ENCODE peak calls at places on chromosomes 11 and 22, in eight cellular contexts. L is A673, N is heart right ventricle, V is body of pancreas, U is mesothelial cell of epicardium, E is left lung, X is A549, P is H9. W is an unnamed sample.

GRCh38 chr11:92932023-92932422 is 37.4 kb upstream of the MTNR1B start:
- DNase-seq in L (peak; percentile 58), N (no peak), V (no peak), U (no peak), E (no peak), X (peak; percentile 10), P (no peak), W (no peak)

GRCh38 chr11:60169264-60169915 is 13.5 kb downstream of the MS4A6A start:
- DNase-seq in L (peak; percentile 33), N (peak; percentile 64), V (peak; percentile 73), U (no peak), E (no peak), X (peak; percentile 10), P (no peak), W (no peak)

GRCh38 chr22:24875862-24876506 is 70.0 kb downstream of the SGSM1 start:
- DNase-seq in L (peak; percentile 47), N (no peak), V (no peak), U (peak; percentile 47), E (no peak), X (no peak), P (peak; percentile 69), W (peak; percentile 52)

GRCh38 chr11:122775675-122776271 is 62.5 kb upstream of the CRTAM start:
- DNase-seq in L (no peak), N (no peak), V (no peak), U (no peak), E (no peak), X (no peak), P (no peak), W (no peak)

GRCh38 chr22:17921871-17922821 is 102.2 kb downstream of the MICAL3 start:
- DNase-seq in L (no peak), N (peak; percentile 51), V (no peak), U (no peak), E (peak; percentile 43), X (no peak), P (peak; percentile 95), W (no peak)

GRCh38 chr11:121655481-121656332 is 202.9 kb upstream of the SORL1-AS1 start:
- DNase-seq in L (peak; percentile 97), N (peak; percentile 86), V (peak; percentile 87), U (peak; percentile 81), E (peak; percentile 88), X (peak; percentile 72), P (peak; percentile 90), W (peak; percentile 86)

GRCh38 chr11:7448126-7448525 is 37.2 kb upstream of the OLFML1 start:
- DNase-seq in L (no peak), N (no peak), V (no peak), U (no peak), E (no peak), X (no peak), P (peak; percentile 62), W (no peak)

GRCh38 chr22:38412435-38413084 is 42.4 kb downstream of the KCNJ4 start:
- DNase-seq in L (no peak), N (no peak), V (peak; percentile 55), U (no peak), E (no peak), X (peak; percentile 40), P (peak; percentile 63), W (no peak)

GRCh38 chr11:26556582-26556981 is 15.5 kb downstream of the MUC15 start:
- DNase-seq in L (no peak), N (no peak), V (no peak), U (no peak), E (no peak), X (no peak), P (no peak), W (no peak)

GRCh38 chr11:65426839-65427690 is 4.5 kb downstream of the NEAT1 start:
- DNase-seq in L (no peak), N (no peak), V (peak; percentile 84), U (no peak), E (peak; percentile 68), X (no peak), P (peak; percentile 47), W (no peak)

GRCh38 chr11:62337682-62338181 is 484 bp downstream of the ASRGL1 start:
- DNase-seq in L (peak; percentile 32), N (peak; percentile 7), V (peak; percentile 52), U (no peak), E (no peak), X (peak; percentile 27), P (peak; percentile 48), W (peak; percentile 27)

GRCh38 chr11:17855531-17856290 is 121.1 kb downstream of the KCNC1 start:
- DNase-seq in L (no peak), N (no peak), V (no peak), U (no peak), E (no peak), X (no peak), P (no peak), W (no peak)

GRCh38 chr11:131674051-131674755 is 303.8 kb downstream of the NTM start:
- DNase-seq in L (peak; percentile 70), N (peak; percentile 46), V (peak; percentile 72), U (peak; percentile 72), E (peak; percentile 61), X (peak; percentile 31), P (peak; percentile 81), W (peak; percentile 80)

GRCh38 chr11:24609778-24610177 is 112.9 kb downstream of the LUZP2 start:
- DNase-seq in L (peak; percentile 0), N (no peak), V (no peak), U (no peak), E (no peak), X (no peak), P (no peak), W (no peak)

DNA sequence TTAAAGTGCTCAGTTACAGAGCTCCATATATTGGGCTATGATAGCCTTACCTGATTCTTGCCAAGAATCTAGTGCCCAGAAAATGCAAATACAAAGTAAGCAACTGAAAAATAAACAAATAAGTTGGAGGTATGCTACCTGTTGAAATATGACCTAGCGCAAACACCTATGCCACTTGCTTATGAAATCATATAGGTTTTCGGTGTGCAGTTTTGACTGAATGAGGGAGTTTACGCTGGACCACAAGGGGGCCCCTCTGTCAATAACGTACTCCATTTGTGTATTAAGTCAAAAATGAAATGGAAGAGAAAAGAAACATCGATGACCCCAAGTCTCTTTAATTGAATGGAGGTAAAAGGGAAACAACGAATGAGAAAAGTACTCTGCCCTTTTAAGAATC is 84.9 kb upstream of the TRIM77 start:
- DNase-seq in L (peak; percentile 18), N (no peak), V (no peak), U (no peak), E (no peak), X (no peak), P (no peak), W (no peak)
- TF ChIP-seq CTCF in L (peak; percentile 60), N (no peak), V (no peak), U (no peak), E (no peak), X (no peak), P (peak; percentile 47), W (peak; percentile 43)

DNA sequence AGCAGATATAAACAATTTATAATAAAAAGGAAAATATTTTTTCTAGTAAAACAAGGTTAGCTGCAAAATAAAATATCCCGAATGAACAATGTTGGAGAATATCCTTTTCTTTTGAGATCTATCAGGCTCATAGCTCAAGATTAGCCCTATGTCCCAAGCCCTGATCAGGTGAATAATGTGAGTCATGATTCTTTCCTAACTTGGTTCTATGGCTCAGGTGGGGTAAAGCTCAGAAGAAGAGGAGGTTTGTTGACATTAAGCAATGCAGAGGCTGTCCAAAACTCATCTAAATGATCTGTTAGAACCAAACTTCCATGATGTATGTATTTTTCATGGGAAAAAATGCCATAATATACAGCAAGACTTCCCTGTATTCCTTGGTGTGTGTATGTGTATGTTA is 86.1 kb downstream of the TRIM44 start:
- DNase-seq in L (no peak), N (no peak), V (no peak), U (no peak), E (no peak), X (no peak), P (no peak), W (no peak)
- TF ChIP-seq CTCF in L (no peak), N (no peak), V (no peak), U (no peak), E (no peak), X (no peak), P (no peak), W (no peak)

DNA sequence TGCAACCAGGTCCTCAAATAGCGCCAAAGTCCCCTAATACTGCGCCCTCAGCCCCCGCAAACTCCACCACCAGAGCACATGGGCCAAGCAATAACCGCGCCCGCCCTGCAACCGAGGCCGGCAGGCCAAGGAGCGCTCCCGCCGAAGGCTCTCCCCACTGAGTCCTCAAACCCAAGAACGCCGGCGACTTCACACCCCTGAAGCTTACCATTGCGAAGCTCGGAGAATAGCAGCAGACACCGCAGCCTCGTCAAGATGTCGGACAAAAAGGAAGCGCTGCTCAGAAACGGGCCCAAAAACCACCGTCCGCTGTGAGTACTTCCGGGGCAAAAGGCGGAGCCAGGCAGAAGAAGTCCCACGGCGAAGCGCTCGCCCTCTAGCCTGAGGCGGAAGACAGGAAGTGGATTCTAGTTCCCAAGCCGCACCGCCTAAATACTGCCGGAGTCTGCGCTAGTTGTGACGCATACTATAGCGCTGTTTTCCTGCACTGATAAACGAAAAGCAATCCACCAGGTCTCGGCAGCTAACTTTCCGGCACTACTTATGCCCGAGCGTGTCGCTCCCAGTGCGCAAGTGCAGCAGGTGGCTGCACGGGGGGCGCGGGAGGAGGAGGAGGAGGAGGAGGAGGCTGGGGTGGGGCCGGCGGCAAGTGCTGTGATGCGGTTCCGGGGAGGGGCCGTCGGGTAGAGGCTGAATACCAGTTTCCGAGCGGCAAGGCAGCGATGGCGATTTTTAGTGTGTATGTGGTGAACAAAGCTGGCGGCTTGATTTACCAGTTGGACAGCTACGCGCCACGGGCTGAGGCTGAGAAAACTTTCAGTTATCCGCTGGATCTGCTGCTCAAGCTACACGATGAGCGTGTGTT is at the start of the genes RPS25 and TRAPPC4:
- DNase-seq in L (peak; percentile 99), N (peak; percentile 96), V (peak; percentile 96), U (peak; percentile 84), E (peak; percentile 96), X (peak; percentile 84), P (peak; percentile 97), W (peak; percentile 90)
- TF ChIP-seq CTCF in L (no peak), N (no peak), V (no peak), U (no peak), E (no peak), X (no peak), P (no peak), W (no peak)

GRCh38 chr11:1964955-1965354 is 17.8 kb downstream of the MRPL23 start:
- DNase-seq in L (no peak), N (no peak), V (no peak), U (no peak), E (no peak), X (no peak), P (no peak), W (no peak)

GRCh38 chr11:1969036-1969435 is 21.9 kb downstream of the MRPL23 start:
- DNase-seq in L (no peak), N (no peak), V (no peak), U (no peak), E (no peak), X (no peak), P (no peak), W (no peak)

GRCh38 chr11:1968454-1968995 is 21.4 kb downstream of the MRPL23 start:
- DNase-seq in L (no peak), N (no peak), V (no peak), U (no peak), E (no peak), X (no peak), P (no peak), W (no peak)

GRCh38 chr11:1966531-1966930 is 19.4 kb downstream of the MRPL23 start:
- DNase-seq in L (no peak), N (no peak), V (no peak), U (no peak), E (no peak), X (no peak), P (no peak), W (no peak)

GRCh38 chr11:1967641-1968225 is 20.6 kb downstream of the MRPL23 start:
- DNase-seq in L (no peak), N (no peak), V (no peak), U (no peak), E (peak; percentile 6), X (no peak), P (no peak), W (no peak)
- TF ChIP-seq CTCF in L (no peak), N (no peak), V (no peak), U (no peak), E (no peak), X (no peak), P (no peak), W (no peak)